ENCODE peak calls at places on chromosome 5, in seven cellular contexts. One of them, this sample, is unnamed.

GRCh38 chr5:10220253-10220652 is 29.4 kb downstream of the ATPSCKMT start:
- DNase-seq in endothelial cell of umbilical vein: no peak
- DNase-seq in AG08396: no peak
- DNase-seq in neural crest cell: no peak
- DNase-seq in type B pancreatic cell: no peak
- DNase-seq in KBM-7: no peak
- DNase-seq in effector memory CD8-positive, alpha-beta T cell: no peak
- DNase-seq in this sample: no peak

GRCh38 chr5:2912741-2913140 is 161.3 kb upstream of the IRX2 start:
- DNase-seq in type B pancreatic cell: peak
- DNase-seq in endothelial cell of umbilical vein: no peak
- DNase-seq in AG08396: no peak
- DNase-seq in KBM-7: no peak
- DNase-seq in effector memory CD8-positive, alpha-beta T cell: no peak
- DNase-seq in neural crest cell: no peak
- DNase-seq in this sample: no peak

GRCh38 chr5:107916731-107917725 is 246.3 kb upstream of the EFNA5 start:
- DNase-seq in type B pancreatic cell: no peak
- DNase-seq in KBM-7: no peak
- DNase-seq in neural crest cell: no peak
- DNase-seq in endothelial cell of umbilical vein: no peak
- DNase-seq in AG08396: no peak
- DNase-seq in effector memory CD8-positive, alpha-beta T cell: no peak
- DNase-seq in this sample: no peak

GRCh38 chr5:176515396-176515795 is 21.8 kb downstream of the RNF44 start:
- DNase-seq in effector memory CD8-positive, alpha-beta T cell: no peak
- DNase-seq in endothelial cell of umbilical vein: no peak
- DNase-seq in neural crest cell: no peak
- DNase-seq in KBM-7: no peak
- DNase-seq in AG08396: no peak
- DNase-seq in type B pancreatic cell: no peak
- DNase-seq in this sample: no peak

GRCh38 chr5:109478830-109479229 is 69.1 kb upstream of the PJA2 start:
- DNase-seq in effector memory CD8-positive, alpha-beta T cell: no peak
- DNase-seq in neural crest cell: no peak
- DNase-seq in AG08396: no peak
- DNase-seq in endothelial cell of umbilical vein: no peak
- DNase-seq in KBM-7: no peak
- DNase-seq in type B pancreatic cell: no peak
- DNase-seq in this sample: no peak

GRCh38 chr5:131541071-131541470 is 94.0 kb downstream of the RAPGEF6 start:
- DNase-seq in effector memory CD8-positive, alpha-beta T cell: no peak
- DNase-seq in endothelial cell of umbilical vein: no peak
- DNase-seq in neural crest cell: no peak
- DNase-seq in type B pancreatic cell: no peak
- DNase-seq in AG08396: no peak
- DNase-seq in KBM-7: no peak
- DNase-seq in this sample: no peak

GRCh38 chr5:41921166-41921565 is 3.9 kb upstream of the FBXO4 start:
- DNase-seq in KBM-7: no peak
- DNase-seq in endothelial cell of umbilical vein: no peak
- DNase-seq in neural crest cell: no peak
- DNase-seq in AG08396: no peak
- DNase-seq in type B pancreatic cell: no peak
- DNase-seq in effector memory CD8-positive, alpha-beta T cell: no peak
- DNase-seq in this sample: no peak

GRCh38 chr5:68193481-68194036 is 22.0 kb upstream of the PIK3R1 start:
- DNase-seq in neural crest cell: no peak
- DNase-seq in effector memory CD8-positive, alpha-beta T cell: no peak
- DNase-seq in KBM-7: no peak
- DNase-seq in endothelial cell of umbilical vein: peak
- DNase-seq in AG08396: no peak
- DNase-seq in type B pancreatic cell: no peak
- DNase-seq in this sample: no peak

GRCh38 chr5:84478603-84479002 is 93.9 kb upstream of the EDIL3 start:
- DNase-seq in KBM-7: no peak
- DNase-seq in endothelial cell of umbilical vein: no peak
- DNase-seq in effector memory CD8-positive, alpha-beta T cell: no peak
- DNase-seq in AG08396: no peak
- DNase-seq in neural crest cell: no peak
- DNase-seq in type B pancreatic cell: no peak
- DNase-seq in this sample: no peak

GRCh38 chr5:20020235-20020634 is 32.2 kb upstream of the CDH18 start:
- DNase-seq in effector memory CD8-positive, alpha-beta T cell: no peak
- DNase-seq in KBM-7: no peak
- DNase-seq in type B pancreatic cell: no peak
- DNase-seq in neural crest cell: no peak
- DNase-seq in AG08396: no peak
- DNase-seq in endothelial cell of umbilical vein: no peak
- DNase-seq in this sample: no peak

GRCh38 chr5:31334061-31334700 is 140.7 kb downstream of the CDH6 start:
- DNase-seq in type B pancreatic cell: no peak
- DNase-seq in KBM-7: no peak
- DNase-seq in endothelial cell of umbilical vein: no peak
- DNase-seq in effector memory CD8-positive, alpha-beta T cell: no peak
- DNase-seq in AG08396: no peak
- DNase-seq in neural crest cell: no peak
- DNase-seq in this sample: no peak

GRCh38 chr5:3596261-3596825 is 711 bp downstream of the IRX1 start:
- DNase-seq in KBM-7: no peak
- DNase-seq in AG08396: no peak
- DNase-seq in type B pancreatic cell: no peak
- DNase-seq in neural crest cell: no peak
- DNase-seq in effector memory CD8-positive, alpha-beta T cell: no peak
- DNase-seq in endothelial cell of umbilical vein: no peak
- DNase-seq in this sample: no peak

GRCh38 chr5:135505973-135506372 is 29.8 kb downstream of the NEUROG1 start:
- DNase-seq in effector memory CD8-positive, alpha-beta T cell: no peak
- DNase-seq in type B pancreatic cell: no peak
- DNase-seq in neural crest cell: no peak
- DNase-seq in KBM-7: no peak
- DNase-seq in endothelial cell of umbilical vein: no peak
- DNase-seq in AG08396: no peak
- DNase-seq in this sample: no peak

GRCh38 chr5:108729306-108729645 is 18.4 kb upstream of the FER start:
- DNase-seq in type B pancreatic cell: no peak
- DNase-seq in neural crest cell: no peak
- DNase-seq in AG08396: no peak
- DNase-seq in endothelial cell of umbilical vein: no peak
- DNase-seq in KBM-7: no peak
- DNase-seq in effector memory CD8-positive, alpha-beta T cell: no peak
- DNase-seq in this sample: no peak

GRCh38 chr5:138179277-138179857 is 455 bp downstream of the KIF20A start:
- DNase-seq in AG08396: no peak
- DNase-seq in effector memory CD8-positive, alpha-beta T cell: no peak
- DNase-seq in type B pancreatic cell: no peak
- DNase-seq in endothelial cell of umbilical vein: no peak
- DNase-seq in KBM-7: no peak
- DNase-seq in neural crest cell: peak
- DNase-seq in this sample: no peak

GRCh38 chr5:178651046-178651810 is 24.4 kb upstream of the CLK4 start:
- DNase-seq in endothelial cell of umbilical vein: no peak
- DNase-seq in type B pancreatic cell: no peak
- DNase-seq in KBM-7: no peak
- DNase-seq in effector memory CD8-positive, alpha-beta T cell: no peak
- DNase-seq in AG08396: no peak
- DNase-seq in neural crest cell: no peak
- DNase-seq in this sample: no peak

GRCh38 chr5:76473676-76474075 is 70.6 kb downstream of the IQGAP2 start:
- DNase-seq in KBM-7: peak
- DNase-seq in type B pancreatic cell: no peak
- DNase-seq in AG08396: no peak
- DNase-seq in endothelial cell of umbilical vein: no peak
- DNase-seq in effector memory CD8-positive, alpha-beta T cell: peak
- DNase-seq in neural crest cell: no peak
- DNase-seq in this sample: no peak

GRCh38 chr5:94577466-94578245 is 40.7 kb downstream of the KIAA0825 start:
- DNase-seq in KBM-7: peak
- DNase-seq in endothelial cell of umbilical vein: no peak
- DNase-seq in effector memory CD8-positive, alpha-beta T cell: peak
- DNase-seq in neural crest cell: no peak
- DNase-seq in AG08396: no peak
- DNase-seq in type B pancreatic cell: no peak
- DNase-seq in this sample: no peak

GRCh38 chr5:148805323-148806290 is 20.8 kb upstream of the ADRB2 start:
- DNase-seq in neural crest cell: no peak
- DNase-seq in endothelial cell of umbilical vein: peak
- DNase-seq in KBM-7: peak
- DNase-seq in effector memory CD8-positive, alpha-beta T cell: no peak
- DNase-seq in AG08396: no peak
- DNase-seq in type B pancreatic cell: no peak
- DNase-seq in this sample: no peak

GRCh38 chr5:17896605-17897004 is 262.3 kb downstream of the TAF11L14 start:
- DNase-seq in KBM-7: no peak
- DNase-seq in endothelial cell of umbilical vein: no peak
- DNase-seq in type B pancreatic cell: no peak
- DNase-seq in AG08396: no peak
- DNase-seq in effector memory CD8-positive, alpha-beta T cell: no peak
- DNase-seq in neural crest cell: no peak
- DNase-seq in this sample: no peak

GRCh38 chr5:82884821-82885471 is 192.2 kb downstream of the TMEM167A start:
- DNase-seq in type B pancreatic cell: no peak
- DNase-seq in AG08396: no peak
- DNase-seq in KBM-7: peak
- DNase-seq in effector memory CD8-positive, alpha-beta T cell: no peak
- DNase-seq in endothelial cell of umbilical vein: no peak
- DNase-seq in neural crest cell: no peak
- DNase-seq in this sample: no peak

GRCh38 chr5:1497795-1498622 is 25.8 kb downstream of the LPCAT1 start:
- DNase-seq in type B pancreatic cell: no peak
- DNase-seq in KBM-7: no peak
- DNase-seq in neural crest cell: no peak
- DNase-seq in AG08396: no peak
- DNase-seq in endothelial cell of umbilical vein: no peak
- DNase-seq in effector memory CD8-positive, alpha-beta T cell: no peak
- DNase-seq in this sample: peak

GRCh38 chr5:174412941-174413340 is 311.4 kb upstream of the MSX2 start:
- DNase-seq in endothelial cell of umbilical vein: no peak
- DNase-seq in neural crest cell: no peak
- DNase-seq in AG08396: no peak
- DNase-seq in effector memory CD8-positive, alpha-beta T cell: no peak
- DNase-seq in KBM-7: no peak
- DNase-seq in type B pancreatic cell: no peak
- DNase-seq in this sample: no peak

GRCh38 chr5:103505581-103506305 is 56.8 kb downstream of the NUDT12 start:
- DNase-seq in neural crest cell: no peak
- DNase-seq in AG08396: peak
- DNase-seq in endothelial cell of umbilical vein: no peak
- DNase-seq in type B pancreatic cell: no peak
- DNase-seq in effector memory CD8-positive, alpha-beta T cell: no peak
- DNase-seq in KBM-7: no peak
- DNase-seq in this sample: no peak

GRCh38 chr5:149796025-149796424 is 65.9 kb downstream of the PPARGC1B start:
- DNase-seq in effector memory CD8-positive, alpha-beta T cell: no peak
- DNase-seq in AG08396: no peak
- DNase-seq in neural crest cell: no peak
- DNase-seq in type B pancreatic cell: no peak
- DNase-seq in endothelial cell of umbilical vein: no peak
- DNase-seq in KBM-7: no peak
- DNase-seq in this sample: no peak

GRCh38 chr5:115419794-115420585 is 123.5 kb upstream of the CCDC112 start:
- DNase-seq in type B pancreatic cell: no peak
- DNase-seq in AG08396: peak
- DNase-seq in KBM-7: no peak
- DNase-seq in endothelial cell of umbilical vein: peak
- DNase-seq in effector memory CD8-positive, alpha-beta T cell: no peak
- DNase-seq in neural crest cell: no peak
- DNase-seq in this sample: no peak

GRCh38 chr5:95080456-95080855 is 204.4 kb downstream of the MCTP1 start:
- DNase-seq in effector memory CD8-positive, alpha-beta T cell: no peak
- DNase-seq in neural crest cell: no peak
- DNase-seq in endothelial cell of umbilical vein: peak
- DNase-seq in KBM-7: no peak
- DNase-seq in AG08396: no peak
- DNase-seq in type B pancreatic cell: no peak
- DNase-seq in this sample: no peak

GRCh38 chr5:157328277-157328912 is 62.5 kb downstream of the CYFIP2 start:
- DNase-seq in endothelial cell of umbilical vein: peak
- DNase-seq in neural crest cell: peak
- DNase-seq in effector memory CD8-positive, alpha-beta T cell: peak
- DNase-seq in KBM-7: peak
- DNase-seq in AG08396: peak
- DNase-seq in type B pancreatic cell: no peak
- DNase-seq in this sample: no peak

GRCh38 chr5:33079548-33079947 is 361.2 kb upstream of the TARS1 start:
- DNase-seq in KBM-7: no peak
- DNase-seq in AG08396: no peak
- DNase-seq in effector memory CD8-positive, alpha-beta T cell: no peak
- DNase-seq in neural crest cell: no peak
- DNase-seq in type B pancreatic cell: no peak
- DNase-seq in endothelial cell of umbilical vein: no peak
- DNase-seq in this sample: no peak

GRCh38 chr5:41115281-41115680 is 44.1 kb upstream of the MROH2B start:
- DNase-seq in neural crest cell: no peak
- DNase-seq in endothelial cell of umbilical vein: no peak
- DNase-seq in KBM-7: no peak
- DNase-seq in AG08396: peak
- DNase-seq in type B pancreatic cell: no peak
- DNase-seq in effector memory CD8-positive, alpha-beta T cell: no peak
- DNase-seq in this sample: no peak

GRCh38 chr5:133387091-133387490 is 225.2 kb downstream of the FSTL4 start:
- DNase-seq in effector memory CD8-positive, alpha-beta T cell: no peak
- DNase-seq in AG08396: no peak
- DNase-seq in endothelial cell of umbilical vein: no peak
- DNase-seq in type B pancreatic cell: peak
- DNase-seq in neural crest cell: no peak
- DNase-seq in KBM-7: no peak
- DNase-seq in this sample: no peak